ENCODE peak calls at places on chromosomes 5 and 9, in five cellular contexts. T is H1, N is endothelial cell of umbilical vein, I is upper lobe of left lung, X is transverse colon. Z is an unnamed sample.

GRCh38 chr9:129225815-129226214 is 47.8 kb upstream of the IER5L start:
- DNase-seq in T (no peak), N (peak; percentile 17), I (peak; percentile 42), X (peak; percentile 60), Z (no peak)

GRCh38 chr9:14221558-14221957 is 92.4 kb downstream of the NFIB start:
- DNase-seq in T (no peak), N (peak; percentile 86), I (no peak), X (no peak), Z (no peak)

GRCh38 chr9:37144762-37145161 is 24.4 kb downstream of the ZCCHC7 start:
- DNase-seq in T (no peak), N (peak; percentile 68), I (no peak), X (no peak), Z (no peak)

GRCh38 chr9:13278368-13279246 is 885 bp downstream of the MPDZ start:
- DNase-seq in T (peak; percentile 68), N (peak; percentile 83), I (peak; percentile 28), X (peak; percentile 24), Z (peak; percentile 62)

GRCh38 chr9:78865757-78866156 is 568.8 kb downstream of the PSAT1 start:
- DNase-seq in T (no peak), N (no peak), I (no peak), X (no peak), Z (no peak)

GRCh38 chr9:127899200-127899943 is at the start of gene ST6GALNAC6:
- DNase-seq in T (peak; percentile 82), N (peak; percentile 56), I (peak; percentile 81), X (peak; percentile 79), Z (no peak)

GRCh38 chr5:26847041-26847736 is 191.2 kb downstream of the CDH9 start:
- DNase-seq in T (no peak), N (no peak), I (no peak), X (no peak), Z (no peak)

GRCh38 chr5:160188151-160188967 is 40.9 kb upstream of the FABP6 start:
- DNase-seq in T (peak; percentile 86), N (peak; percentile 32), I (peak; percentile 71), X (peak; percentile 44), Z (no peak)

GRCh38 chr5:132055808-132056609 is 4.4 kb upstream of the IL3 start:
- DNase-seq in T (peak; percentile 32), N (no peak), I (no peak), X (no peak), Z (peak; percentile 25)

GRCh38 chr5:124927735-124928134 is 181.3 kb upstream of the ZNF608 start:
- DNase-seq in T (no peak), N (peak; percentile 51), I (no peak), X (no peak), Z (no peak)

GRCh38 chr5:10863763-10864383 is 102.8 kb upstream of the DAP start:
- DNase-seq in T (peak; percentile 94), N (peak; percentile 37), I (peak; percentile 51), X (peak; percentile 49), Z (no peak)

GRCh38 chr5:173500213-173500560 is 116.3 kb downstream of the BOD1 start:
- DNase-seq in T (no peak), N (no peak), I (no peak), X (no peak), Z (no peak)

GRCh38 chr5:124790261-124790894 is 43.9 kb upstream of the ZNF608 start:
- DNase-seq in T (no peak), N (peak; percentile 21), I (no peak), X (no peak), Z (no peak)

GRCh38 chr9:35748239-35748857 is 680 bp downstream of the GBA2 start:
- DNase-seq in T (no peak), N (peak; percentile 26), I (no peak), X (no peak), Z (no peak)

GRCh38 chr5:172748341-172748843 is 22.6 kb downstream of the DUSP1 start:
- DNase-seq in T (peak; percentile 80), N (peak; percentile 96), I (peak; percentile 50), X (no peak), Z (no peak)

GRCh38 chr9:130331573-130331972 is 66.0 kb downstream of the HMCN2 start:
- DNase-seq in T (no peak), N (no peak), I (no peak), X (peak; percentile 66), Z (no peak)

GRCh38 chr5:132491368-132492364 is 1.1 kb upstream of the IRF1 start:
- DNase-seq in T (peak; percentile 64), N (no peak), I (peak; percentile 51), X (peak; percentile 48), Z (no peak)

GRCh38 chr5:56516936-56517521 is 283.9 kb upstream of the ANKRD55 start:
- DNase-seq in T (no peak), N (peak; percentile 18), I (peak; percentile 61), X (no peak), Z (no peak)

GRCh38 chr5:123976393-123977029 is 464.5 kb downstream of the CSNK1G3 start:
- DNase-seq in T (no peak), N (no peak), I (no peak), X (no peak), Z (no peak)

GRCh38 chr5:16992444-16992843 is 56.4 kb upstream of the MYO10 start:
- DNase-seq in T (no peak), N (peak; percentile 86), I (no peak), X (no peak), Z (no peak)

GRCh38 chr5:151222054-151222768 is 1.7 kb downstream of the CCDC69 start:
- DNase-seq in T (no peak), N (no peak), I (no peak), X (no peak), Z (no peak)

GRCh38 chr9:4066120-4066519 is 233.7 kb downstream of the GLIS3 start:
- DNase-seq in T (no peak), N (no peak), I (no peak), X (no peak), Z (no peak)

GRCh38 chr9:8287501-8287900 is 487.9 kb upstream of the DMAC1 start:
- DNase-seq in T (no peak), N (no peak), I (no peak), X (no peak), Z (no peak)

GRCh38 chr5:150172147-150172546 is 5.6 kb downstream of the CDX1 start:
- DNase-seq in T (no peak), N (no peak), I (no peak), X (no peak), Z (no peak)

DNA sequence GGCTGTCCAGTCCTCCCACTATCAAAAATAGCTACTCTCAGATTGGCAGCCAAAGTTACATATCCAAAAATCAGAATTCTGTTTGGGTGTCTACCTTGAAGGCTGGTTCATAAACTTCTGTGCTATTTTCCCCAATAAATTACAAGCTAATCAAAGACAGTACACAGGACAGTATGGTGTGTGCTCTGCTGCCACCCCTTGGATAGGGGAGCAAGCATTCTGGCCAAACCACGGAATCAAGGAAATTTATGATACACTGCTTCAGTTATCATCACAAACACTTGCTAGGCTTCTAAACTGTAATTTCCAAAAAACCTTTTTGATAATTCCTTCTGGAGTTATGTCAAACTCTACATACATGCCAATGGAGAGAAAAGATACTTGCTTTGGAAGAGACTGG is 15.9 kb downstream of the ETF1 start:
- DNase-seq in T (no peak), N (no peak), I (no peak), X (no peak), Z (no peak)
- TF ChIP-seq POLR2AphosphoS5 in T (no peak), N (no peak), I (no peak), X (no peak), Z (no peak)

GRCh38 chr9:114155263-114155966 is at the start of gene COL27A1:
- DNase-seq in T (peak; percentile 98), N (peak; percentile 81), I (peak; percentile 82), X (peak; percentile 82), Z (peak; percentile 86)
- TF ChIP-seq POLR2A in T (no peak), N (no peak), I (no peak), X (no peak), Z (no peak)

DNA sequence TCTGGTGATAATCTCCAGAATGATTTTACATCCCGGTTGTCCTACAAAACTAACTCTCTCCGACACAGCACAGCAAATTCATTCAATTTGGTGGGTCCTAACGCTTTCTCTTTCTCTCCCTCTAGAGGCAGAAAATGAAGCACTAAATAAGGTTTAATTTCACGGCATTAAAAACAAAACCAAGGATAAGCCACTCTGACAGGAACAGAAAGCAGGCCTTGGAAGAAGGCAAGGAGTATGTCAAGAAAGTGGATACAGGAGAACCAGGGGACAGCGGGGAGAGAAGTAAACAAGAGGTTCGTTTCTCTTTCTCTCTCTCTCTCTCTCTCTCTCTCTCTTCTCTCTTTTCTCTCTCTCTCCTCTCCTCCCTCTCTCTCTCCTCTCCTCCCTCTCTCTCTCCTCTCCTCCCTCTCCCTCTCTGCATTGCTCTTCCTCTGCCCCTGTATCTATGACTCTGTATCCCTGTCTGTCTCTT is 49.8 kb downstream of the EBF1 start:
- DNase-seq in T (no peak), N (peak; percentile 33), I (no peak), X (no peak), Z (no peak)
- TF ChIP-seq POLR2AphosphoS5 in T (no peak), N (no peak), I (no peak), X (no peak), Z (no peak)

GRCh38 chr5:171355302-171355724 is 32.3 kb upstream of the NPM1 start:
- DNase-seq in T (no peak), N (no peak), I (no peak), X (no peak), Z (no peak)

DNA sequence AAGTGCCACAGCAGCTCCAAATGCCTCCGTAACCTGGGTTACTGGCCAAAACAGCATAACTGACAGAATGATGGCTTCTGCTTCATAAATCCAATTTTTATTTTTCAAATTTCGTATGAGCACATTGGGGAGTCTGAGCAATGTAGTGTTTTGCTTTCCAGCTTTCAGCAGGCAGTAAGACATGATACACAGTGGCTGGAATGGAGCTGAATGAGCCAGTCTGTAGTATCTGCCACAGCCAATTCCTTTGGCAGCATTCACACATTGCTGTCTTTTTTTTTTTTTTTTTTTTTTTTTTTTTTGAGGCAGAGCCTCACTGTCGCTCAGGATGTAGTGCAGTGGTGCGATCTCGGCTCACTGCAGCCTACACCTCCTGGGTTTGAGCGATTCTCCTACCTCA is 36.0 kb upstream of the NPM1 start:
- DNase-seq in T (no peak), N (no peak), I (no peak), X (no peak), Z (no peak)
- TF ChIP-seq POLR2A in T (no peak), N (no peak), I (no peak), X (no peak), Z (no peak)

Z was measured in breast epithelium.